ENCODE peak calls at places on chromosomes 3 and 15, in seven cellular contexts. K is GM12892, H is HCT116, Z is SK-N-MC, J is K562, X is suprapubic skin, F is H1. P is an unnamed sample.

GRCh38 chr3:15795563-15796308 is 2.0 kb downstream of the ANKRD28 start:
- DNase-seq in K (no peak), H (no peak), Z (no peak), J (no peak), X (no peak), F (no peak), P (no peak)

GRCh38 chr3:54104084-54104483 is 18.3 kb upstream of the CACNA2D3 start:
- DNase-seq in K (no peak), H (no peak), Z (no peak), J (no peak), X (no peak), F (no peak), P (no peak)

GRCh38 chr3:51691021-51691420 is 15.8 kb upstream of the GRM2 start:
- DNase-seq in K (no peak), H (no peak), Z (no peak), J (no peak), X (no peak), F (no peak), P (no peak)

GRCh38 chr3:126555795-126556636 is 2.7 kb downstream of the C3orf22 start:
- DNase-seq in K (no peak), H (no peak), Z (no peak), J (no peak), X (peak; percentile 66), F (peak; percentile 39), P (peak; percentile 84)

GRCh38 chr3:197674741-197675567 is 61.8 kb downstream of the RUBCN start:
- DNase-seq in K (no peak), H (no peak), Z (no peak), J (no peak), X (no peak), F (no peak), P (no peak)

GRCh38 chr3:112013058-112013783 is 14.5 kb downstream of the TAGLN3 start:
- DNase-seq in K (no peak), H (peak; percentile 74), Z (peak; percentile 28), J (peak; percentile 36), X (no peak), F (peak; percentile 67), P (no peak)

GRCh38 chr3:62323241-62323640 is 50.1 kb downstream of the FEZF2 start:
- DNase-seq in K (no peak), H (no peak), Z (no peak), J (no peak), X (no peak), F (no peak), P (no peak)

GRCh38 chr15:55168350-55168974 is 28.3 kb downstream of the RSL24D1 start:
- DNase-seq in K (peak; percentile 29), H (peak; percentile 81), Z (peak; percentile 34), J (peak; percentile 65), X (no peak), F (peak; percentile 82), P (no peak)

GRCh38 chr3:5726618-5727017 is 539.1 kb downstream of the EDEM1 start:
- DNase-seq in K (no peak), H (no peak), Z (no peak), J (no peak), X (no peak), F (no peak), P (no peak)

GRCh38 chr15:73632670-73633058 is 525 bp downstream of the NPTN start:
- DNase-seq in K (no peak), H (no peak), Z (no peak), J (no peak), X (peak; percentile 79), F (peak; percentile 52), P (no peak)

GRCh38 chr3:155805802-155806618 is at the start of gene C3orf33:
- DNase-seq in K (peak; percentile 89), H (peak; percentile 41), Z (no peak), J (peak; percentile 91), X (no peak), F (peak; percentile 88), P (no peak)

GRCh38 chr3:30467596-30468238 is 138.7 kb upstream of the TGFBR2 start:
- DNase-seq in K (no peak), H (no peak), Z (no peak), J (no peak), X (no peak), F (no peak), P (no peak)

GRCh38 chr3:139123377-139124095 is 78.8 kb upstream of the PRR23C start:
- DNase-seq in K (no peak), H (no peak), Z (no peak), J (no peak), X (peak; percentile 23), F (peak; percentile 35), P (peak; percentile 70)

GRCh38 chr3:184757010-184757651 is 45.3 kb upstream of the MAGEF1 start:
- DNase-seq in K (no peak), H (no peak), Z (no peak), J (no peak), X (peak; percentile 88), F (no peak), P (no peak)

GRCh38 chr15:49031764-49032270 is 14.4 kb downstream of the SECISBP2L start:
- DNase-seq in K (no peak), H (no peak), Z (no peak), J (no peak), X (no peak), F (no peak), P (no peak)

GRCh38 chr3:185176756-185177359 is 24.0 kb upstream of the C3orf70 start:
- DNase-seq in K (no peak), H (peak; percentile 8), Z (peak; percentile 73), J (peak; percentile 35), X (no peak), F (peak; percentile 71), P (no peak)

GRCh38 chr3:119628390-119628789 is 30.7 kb downstream of the PLA1A start:
- DNase-seq in K (peak; percentile 29), H (no peak), Z (no peak), J (no peak), X (no peak), F (no peak), P (no peak)

GRCh38 chr15:58793862-58794261 is 22.8 kb downstream of the MINDY2 start:
- DNase-seq in K (no peak), H (no peak), Z (no peak), J (no peak), X (no peak), F (no peak), P (no peak)

GRCh38 chr15:84883433-84883832 is 1.0 kb upstream of the SLC28A1 start:
- DNase-seq in K (no peak), H (no peak), Z (no peak), J (no peak), X (no peak), F (no peak), P (no peak)

GRCh38 chr3:124558898-124559649 is 171.2 kb upstream of the UMPS start:
- DNase-seq in K (no peak), H (peak; percentile 48), Z (peak; percentile 100), J (no peak), X (no peak), F (no peak), P (no peak)

GRCh38 chr3:17740703-17741102 is 1.7 kb downstream of the TBC1D5 start:
- DNase-seq in K (no peak), H (no peak), Z (no peak), J (peak; percentile 59), X (no peak), F (no peak), P (no peak)

GRCh38 chr15:74610302-74610951 is 5.2 kb upstream of the CLK3 start:
- DNase-seq in K (no peak), H (no peak), Z (no peak), J (peak; percentile 94), X (no peak), F (no peak), P (no peak)

GRCh38 chr3:123194552-123194951 is 7.2 kb upstream of the SEC22A start:
- DNase-seq in K (no peak), H (peak; percentile 22), Z (no peak), J (peak; percentile 52), X (no peak), F (peak; percentile 78), P (no peak)

GRCh38 chr15:99251436-99251821 is at the start of gene LRRC28:
- DNase-seq in K (no peak), H (no peak), Z (no peak), J (no peak), X (no peak), F (no peak), P (no peak)
- TF ChIP-seq POLR2AphosphoS5 in K (no peak), H (peak; percentile 92), Z (peak; percentile 53), J (no peak), X (peak; percentile 7), F (peak; percentile 4), P (peak; percentile 74)

GRCh38 chr15:76339302-76340197 is 3.0 kb downstream of the ISL2 start:
- DNase-seq in K (no peak), H (no peak), Z (no peak), J (no peak), X (no peak), F (peak; percentile 71), P (no peak)

GRCh38 chr15:76340802-76341365 is 4.3 kb downstream of the ISL2 start:
- DNase-seq in K (no peak), H (no peak), Z (no peak), J (no peak), X (no peak), F (peak; percentile 78), P (peak; percentile 64)

GRCh38 chr15:76341366-76342045 is 4.9 kb downstream of the ISL2 start:
- DNase-seq in K (no peak), H (no peak), Z (no peak), J (no peak), X (no peak), F (peak; percentile 76), P (peak; percentile 79)

GRCh38 chr15:76338555-76339301 is 2.2 kb downstream of the ISL2 start:
- DNase-seq in K (no peak), H (no peak), Z (no peak), J (no peak), X (no peak), F (no peak), P (peak; percentile 80)

GRCh38 chr15:76340198-76340801 is 3.7 kb downstream of the ISL2 start:
- DNase-seq in K (no peak), H (no peak), Z (no peak), J (no peak), X (no peak), F (peak; percentile 68), P (peak; percentile 60)
- TF ChIP-seq POLR2AphosphoS5 in K (no peak), H (no peak), Z (no peak), J (no peak), X (peak; percentile 91), F (no peak), P (peak; percentile 76)

GRCh38 chr15:44195151-44195740 is at the start of gene FRMD5:
- DNase-seq in K (peak; percentile 83), H (peak; percentile 97), Z (peak; percentile 78), J (peak; percentile 56), X (peak; percentile 84), F (peak; percentile 98), P (no peak)
- TF ChIP-seq POLR2AphosphoS5 in K (no peak), H (peak; percentile 96), Z (peak; percentile 62), J (no peak), X (no peak), F (peak; percentile 47), P (peak; percentile 26)

GRCh38 chr3:10786640-10787039 is 29.4 kb upstream of the SLC6A11 start:
- DNase-seq in K (no peak), H (no peak), Z (no peak), J (no peak), X (no peak), F (no peak), P (no peak)

GRCh38 chr3:10790713-10791112 is 25.3 kb upstream of the SLC6A11 start:
- DNase-seq in K (no peak), H (no peak), Z (no peak), J (no peak), X (no peak), F (no peak), P (no peak)

GRCh38 chr3:10788451-10788850 is 27.6 kb upstream of the SLC6A11 start:
- DNase-seq in K (no peak), H (no peak), Z (no peak), J (no peak), X (no peak), F (no peak), P (no peak)

GRCh38 chr3:10792208-10792607 is 23.8 kb upstream of the SLC6A11 start:
- DNase-seq in K (no peak), H (no peak), Z (no peak), J (no peak), X (no peak), F (no peak), P (no peak)
- TF ChIP-seq POLR2AphosphoS5 in K (no peak), H (no peak), Z (no peak), J (no peak), X (no peak), F (no peak), P (no peak)

P was measured in vagina.